ENCODE peak calls at places on chromosomes 5 and 9, in five cellular contexts. One of them, this sample, is unnamed.
A peak's percentile ranks its signal among the peaks of the same experiment; 100 is the strongest.

GRCh38 chr5:178419196-178419595 is 171.0 kb downstream of the COL23A1 start:
- DNase-seq in GM12878: no peak
- DNase-seq in HepG2: no peak
- DNase-seq in K562: no peak
- DNase-seq in H1: no peak
- DNase-seq in this sample: no peak

GRCh38 chr5:73319036-73319435 is 129.5 kb downstream of the FOXD1 start:
- DNase-seq in GM12878: no peak
- DNase-seq in HepG2: no peak
- DNase-seq in K562: no peak
- DNase-seq in H1: no peak
- DNase-seq in this sample: no peak

GRCh38 chr9:96344458-96345180 is 38.9 kb downstream of the SLC35D2 start:
- DNase-seq in GM12878: no peak
- DNase-seq in HepG2: peak; percentile 84
- DNase-seq in K562: peak; percentile 75
- DNase-seq in H1: no peak
- DNase-seq in this sample: no peak

GRCh38 chr5:68027519-68027918 is 188.0 kb upstream of the PIK3R1 start:
- DNase-seq in GM12878: no peak
- DNase-seq in HepG2: no peak
- DNase-seq in K562: no peak
- DNase-seq in H1: no peak
- DNase-seq in this sample: no peak

GRCh38 chr9:69971643-69972449 is 71.8 kb upstream of the MAMDC2 start:
- DNase-seq in GM12878: no peak
- DNase-seq in HepG2: peak; percentile 27
- DNase-seq in K562: peak; percentile 55
- DNase-seq in H1: peak; percentile 85
- DNase-seq in this sample: peak; percentile 83

GRCh38 chr5:142079243-142079642 is 29.3 kb upstream of the NDFIP1 start:
- DNase-seq in GM12878: no peak
- DNase-seq in HepG2: no peak
- DNase-seq in K562: no peak
- DNase-seq in H1: no peak
- DNase-seq in this sample: no peak

GRCh38 chr9:20242767-20243166 is 379.5 kb downstream of the MLLT3 start:
- DNase-seq in GM12878: peak; percentile 69
- DNase-seq in HepG2: no peak
- DNase-seq in K562: no peak
- DNase-seq in H1: no peak
- DNase-seq in this sample: no peak

GRCh38 chr9:10729225-10729624 is 116.4 kb upstream of the PTPRD start:
- DNase-seq in GM12878: no peak
- DNase-seq in HepG2: no peak
- DNase-seq in K562: no peak
- DNase-seq in H1: no peak
- DNase-seq in this sample: no peak

GRCh38 chr9:109349431-109349846 is 28.6 kb upstream of the EPB41L4B start:
- DNase-seq in GM12878: no peak
- DNase-seq in HepG2: no peak
- DNase-seq in K562: no peak
- DNase-seq in H1: no peak
- DNase-seq in this sample: no peak

GRCh38 chr5:82673460-82673859 is 395.3 kb upstream of the RPS23 start:
- DNase-seq in GM12878: no peak
- DNase-seq in HepG2: no peak
- DNase-seq in K562: no peak
- DNase-seq in H1: no peak
- DNase-seq in this sample: no peak

GRCh38 chr5:127960126-127960744 is 123.3 kb upstream of the SLC12A2 start:
- DNase-seq in GM12878: no peak
- DNase-seq in HepG2: no peak
- DNase-seq in K562: no peak
- DNase-seq in H1: no peak
- DNase-seq in this sample: no peak

GRCh38 chr5:168372351-168372946 is 81.0 kb downstream of the WWC1 start:
- DNase-seq in GM12878: no peak
- DNase-seq in HepG2: no peak
- DNase-seq in K562: no peak
- DNase-seq in H1: no peak
- DNase-seq in this sample: no peak

GRCh38 chr9:124500028-124500795 is 7.0 kb downstream of the NR5A1 start:
- DNase-seq in GM12878: no peak
- DNase-seq in HepG2: no peak
- DNase-seq in K562: no peak
- DNase-seq in H1: no peak
- DNase-seq in this sample: no peak

GRCh38 chr5:42858709-42859108 is 47.0 kb upstream of the SELENOP start:
- DNase-seq in GM12878: no peak
- DNase-seq in HepG2: peak; percentile 61
- DNase-seq in K562: no peak
- DNase-seq in H1: no peak
- DNase-seq in this sample: no peak

GRCh38 chr5:89380635-89381034 is 497.7 kb upstream of the MEF2C start:
- DNase-seq in GM12878: no peak
- DNase-seq in HepG2: no peak
- DNase-seq in K562: no peak
- DNase-seq in H1: no peak
- DNase-seq in this sample: no peak

GRCh38 chr5:72402381-72402890 is 82.3 kb downstream of the PTCD2 start:
- DNase-seq in GM12878: no peak
- DNase-seq in HepG2: no peak
- DNase-seq in K562: no peak
- DNase-seq in H1: no peak
- DNase-seq in this sample: no peak

GRCh38 chr9:713046-713445 is 128.5 kb upstream of the DMRT1 start:
- DNase-seq in GM12878: no peak
- DNase-seq in HepG2: no peak
- DNase-seq in K562: no peak
- DNase-seq in H1: no peak
- DNase-seq in this sample: no peak

DNA sequence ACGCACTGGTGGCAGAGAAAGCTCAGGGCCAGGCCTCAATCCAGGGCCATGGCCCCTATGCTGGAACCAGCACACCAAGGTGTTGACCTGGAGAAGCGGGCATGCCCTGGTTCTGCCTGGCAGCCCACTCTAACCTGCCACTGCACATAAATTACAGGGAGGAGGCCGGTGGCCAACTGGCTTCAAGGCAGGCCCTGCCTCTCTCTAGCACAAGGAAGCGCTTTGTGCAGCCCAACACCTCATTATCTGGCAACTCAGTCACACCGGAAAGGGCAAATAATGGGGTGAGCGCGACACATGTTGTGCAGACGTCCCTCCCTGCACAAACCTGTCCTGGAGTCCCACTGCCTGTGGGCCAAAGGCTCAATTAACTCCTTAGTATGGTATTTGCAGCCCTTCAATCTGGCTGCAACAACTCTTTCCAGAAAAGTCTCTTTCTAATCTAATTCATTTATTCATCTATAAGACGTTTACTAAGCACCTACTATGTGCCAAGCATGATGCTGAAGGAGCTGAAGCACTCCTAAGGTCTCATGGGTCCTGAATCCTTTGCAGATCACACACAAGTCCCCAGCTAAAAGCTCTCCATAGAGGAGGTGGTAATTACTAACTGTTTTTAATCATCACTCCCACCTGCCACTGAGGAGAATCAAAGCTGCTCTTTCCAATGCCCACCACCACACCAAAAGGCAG is 24.9 kb downstream of the SHB start:
- DNase-seq in GM12878: no peak
- DNase-seq in HepG2: no peak
- DNase-seq in K562: no peak
- DNase-seq in H1: no peak
- DNase-seq in this sample: no peak
- TF ChIP-seq SP1 in GM12878: no peak
- TF ChIP-seq SP1 in HepG2: no peak
- TF ChIP-seq SP1 in K562: no peak
- TF ChIP-seq SP1 in H1: no peak
- TF ChIP-seq SP1 in this sample: no peak

DNA sequence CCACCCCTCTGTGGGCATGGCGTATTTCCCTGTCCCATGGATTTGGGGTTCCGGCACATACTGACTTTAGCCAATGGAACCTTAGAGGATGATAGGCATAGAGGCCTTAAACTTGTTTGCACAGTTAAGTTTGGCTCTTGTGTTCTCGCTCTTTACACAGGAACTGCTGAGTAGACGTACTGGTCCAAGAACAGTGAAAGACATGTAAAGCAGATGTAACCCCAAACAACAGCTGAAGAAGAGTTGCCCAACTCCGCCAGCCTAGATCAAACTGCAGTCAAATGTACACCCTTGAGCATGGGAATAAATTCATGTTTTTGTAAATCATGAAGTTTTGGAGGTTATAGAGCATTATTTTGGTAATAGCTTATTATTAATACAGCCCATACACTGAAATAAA is 260.0 kb upstream of the NREP start:
- DNase-seq in GM12878: no peak
- DNase-seq in HepG2: no peak
- DNase-seq in K562: no peak
- DNase-seq in H1: no peak
- DNase-seq in this sample: no peak
- TF ChIP-seq CREB1 in GM12878: no peak
- TF ChIP-seq CREB1 in HepG2: no peak
- TF ChIP-seq CREB1 in K562: no peak
- TF ChIP-seq CREB1 in H1: no peak
- TF ChIP-seq CREB1 in this sample: no peak

DNA sequence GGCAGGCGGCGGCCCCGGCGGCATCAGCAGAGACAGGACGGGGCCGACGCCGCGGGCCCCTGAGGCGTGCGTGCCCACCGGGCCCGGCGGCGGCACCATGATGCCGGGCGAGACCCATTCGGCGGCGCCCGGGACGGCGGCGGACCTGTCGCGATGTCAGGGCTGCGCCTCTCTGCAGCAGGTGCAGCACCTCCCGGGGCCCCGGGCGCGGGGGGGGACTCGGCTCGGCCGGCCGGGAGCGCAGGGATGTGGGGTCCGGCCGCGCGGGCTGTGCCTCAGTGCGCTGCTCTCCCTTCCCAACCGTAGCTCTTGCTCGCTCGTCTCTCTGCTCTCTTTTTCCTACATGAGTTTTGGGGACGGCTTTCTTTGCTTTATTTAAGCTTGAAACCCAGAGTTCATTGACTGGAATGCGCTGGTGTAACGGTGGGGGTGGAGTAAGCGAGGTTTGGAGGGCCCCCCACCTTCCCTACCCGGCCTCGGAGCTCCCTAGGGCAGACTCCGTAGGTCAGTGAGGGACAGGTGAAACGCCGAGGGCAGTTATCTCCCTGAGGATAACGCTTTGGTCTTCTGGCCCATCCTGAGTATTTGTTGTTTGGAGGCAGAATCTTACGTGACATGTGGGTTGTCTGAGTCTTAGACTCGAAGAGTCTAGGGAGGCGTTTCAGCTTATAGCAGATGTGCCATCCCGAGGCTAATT is 490 bp downstream of the ICE1 start:
- DNase-seq in GM12878: no peak
- DNase-seq in HepG2: no peak
- DNase-seq in K562: peak; percentile 14
- DNase-seq in H1: no peak
- DNase-seq in this sample: no peak
- TF ChIP-seq SP1 in GM12878: no peak
- TF ChIP-seq SP1 in HepG2: no peak
- TF ChIP-seq SP1 in K562: no peak
- TF ChIP-seq SP1 in H1: no peak
- TF ChIP-seq SP1 in this sample: no peak

GRCh38 chr5:131488463-131488862 is 146.6 kb downstream of the RAPGEF6 start:
- DNase-seq in GM12878: peak; percentile 82
- DNase-seq in HepG2: no peak
- DNase-seq in K562: no peak
- DNase-seq in H1: no peak
- DNase-seq in this sample: no peak

GRCh38 chr5:131481569-131481968 is 153.5 kb downstream of the RAPGEF6 start:
- DNase-seq in GM12878: no peak
- DNase-seq in HepG2: no peak
- DNase-seq in K562: peak; percentile 5
- DNase-seq in H1: no peak
- DNase-seq in this sample: no peak

DNA sequence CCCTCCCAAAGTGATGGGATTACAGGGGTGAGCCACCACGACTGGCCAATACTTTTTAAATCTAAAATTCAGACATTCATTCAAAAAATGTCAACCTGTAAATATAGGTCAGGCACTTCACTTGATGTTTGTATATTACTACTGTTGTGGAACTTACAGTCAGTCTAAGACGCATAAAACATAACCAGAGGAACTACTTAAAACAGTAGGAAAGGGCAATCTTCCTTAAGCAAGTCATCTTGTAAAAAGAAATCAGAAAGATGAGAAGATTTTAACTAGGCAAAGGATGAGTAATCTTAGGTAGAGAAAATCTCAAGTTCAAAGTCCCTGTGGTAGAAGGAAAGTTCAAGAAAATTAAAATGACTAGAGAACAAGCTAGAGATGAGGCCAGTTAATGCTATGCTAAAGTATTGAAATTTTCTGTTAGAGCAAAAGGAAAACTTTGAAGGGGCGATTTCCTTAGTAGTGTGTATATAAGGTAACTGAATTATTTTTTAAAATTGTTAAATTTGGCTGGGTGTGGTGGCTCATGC is 152.4 kb downstream of the RAPGEF6 start:
- DNase-seq in GM12878: no peak
- DNase-seq in HepG2: no peak
- DNase-seq in K562: no peak
- DNase-seq in H1: no peak
- DNase-seq in this sample: no peak
- TF ChIP-seq CREB1 in GM12878: no peak
- TF ChIP-seq CREB1 in HepG2: no peak
- TF ChIP-seq CREB1 in K562: no peak
- TF ChIP-seq CREB1 in H1: no peak
- TF ChIP-seq CREB1 in this sample: no peak

GRCh38 chr9:128002959-128003358 is 22.2 kb upstream of the EEIG1 start:
- DNase-seq in GM12878: no peak
- DNase-seq in HepG2: no peak
- DNase-seq in K562: no peak
- DNase-seq in H1: no peak
- DNase-seq in this sample: no peak

GRCh38 chr9:128005938-128006337 is 25.1 kb upstream of the EEIG1 start:
- DNase-seq in GM12878: no peak
- DNase-seq in HepG2: peak; percentile 56
- DNase-seq in K562: no peak
- DNase-seq in H1: no peak
- DNase-seq in this sample: no peak

GRCh38 chr9:128004011-128004604 is 23.3 kb upstream of the EEIG1 start:
- DNase-seq in GM12878: no peak
- DNase-seq in HepG2: no peak
- DNase-seq in K562: no peak
- DNase-seq in H1: no peak
- DNase-seq in this sample: no peak

GRCh38 chr9:127999461-127999860 is 18.7 kb upstream of the EEIG1 start:
- DNase-seq in GM12878: no peak
- DNase-seq in HepG2: no peak
- DNase-seq in K562: no peak
- DNase-seq in H1: no peak
- DNase-seq in this sample: no peak

GRCh38 chr9:128001411-128002298 is 20.9 kb upstream of the EEIG1 start:
- DNase-seq in GM12878: no peak
- DNase-seq in HepG2: no peak
- DNase-seq in K562: peak; percentile 92
- DNase-seq in H1: peak; percentile 62
- DNase-seq in this sample: peak; percentile 46
- TF ChIP-seq SP1 in GM12878: no peak
- TF ChIP-seq SP1 in HepG2: no peak
- TF ChIP-seq SP1 in K562: no peak
- TF ChIP-seq SP1 in H1: no peak
- TF ChIP-seq SP1 in this sample: no peak